ENCODE peak calls at places on chromosomes 5 and 9, in six cellular contexts. B, O, Q, C, J and I are unnamed samples.
A peak's percentile ranks its signal among the peaks of the same experiment; 100 is the strongest.

GRCh38 chr5:92885950-92886349 is 695.1 kb downstream of the NR2F1-AS1 start:
- DNase-seq in O (no peak), C (no peak), Q (peak; percentile 60), J (no peak), B (no peak), I (no peak)

GRCh38 chr5:123802298-123802951 is 290.4 kb downstream of the CSNK1G3 start:
- DNase-seq in J (no peak), B (no peak), Q (no peak), O (no peak), C (no peak), I (no peak)

GRCh38 chr5:1443145-1443543 is 2.1 kb downstream of the SLC6A3 start:
- DNase-seq in Q (no peak), O (no peak), J (no peak), B (no peak), C (no peak), I (no peak)

GRCh38 chr5:5332287-5332686 is 90.2 kb upstream of the ICE1 start:
- DNase-seq in J (no peak), C (no peak), O (no peak), B (no peak), Q (no peak), I (no peak)

GRCh38 chr9:128372784-128373183 is 1.6 kb downstream of the URM1 start:
- DNase-seq in J (no peak), Q (no peak), C (no peak), O (no peak), B (no peak), I (no peak)

GRCh38 chr5:149367249-149367971 is 9.6 kb downstream of the PCYOX1L start:
- DNase-seq in Q (peak; percentile 71), O (peak; percentile 80), C (no peak), J (peak; percentile 18), B (peak; percentile 18), I (peak; percentile 93)

GRCh38 chr5:176178789-176179188 is 59.4 kb upstream of the SIMC1 start:
- DNase-seq in C (no peak), Q (peak; percentile 34), J (no peak), B (no peak), O (no peak), I (peak; percentile 55)

GRCh38 chr5:11105706-11106105 is 344.7 kb upstream of the DAP start:
- DNase-seq in O (no peak), Q (no peak), B (no peak), J (no peak), C (no peak), I (no peak)

GRCh38 chr5:165321912-165322311 is 1816.5 kb downstream of the MAT2B start:
- DNase-seq in J (no peak), C (peak; percentile 41), O (no peak), Q (no peak), B (peak; percentile 75), I (no peak)

GRCh38 chr5:150113047-150113744 is 26.8 kb upstream of the CSF1R start:
- DNase-seq in Q (no peak), J (no peak), O (no peak), B (peak; percentile 18), C (no peak), I (no peak)

GRCh38 chr5:96324708-96325107 is 108.3 kb downstream of the PCSK1 start:
- DNase-seq in Q (no peak), O (no peak), C (no peak), B (peak; percentile 75), J (no peak), I (peak; percentile 73)

GRCh38 chr5:169893010-169893409 is 87.3 kb downstream of the INSYN2B start:
- DNase-seq in O (no peak), J (no peak), C (no peak), B (peak; percentile 13), Q (no peak), I (no peak)

GRCh38 chr9:117034862-117035261 is 347.8 kb downstream of the TRIM32 start:
- DNase-seq in J (no peak), B (no peak), O (peak; percentile 7), Q (peak; percentile 24), C (no peak), I (peak; percentile 31)